ENCODE peak calls at places on chromosomes 13 and 19, in four cellular contexts. G is CD8-positive, alpha-beta T cell; B is CD8-positive, alpha-beta memory T cell; X is HAP-1. J is an unnamed sample. For H3K4me1, the result is how much of the 10 kb centered on the place peaks cover.

GRCh38 chr13:32501058-32501457 is 37.5 kb downstream of the N4BP2L2 start:
- DNase-seq in X (no peak), B (no peak), G (no peak), J (no peak)

GRCh38 chr13:34469212-34469983 is 472.7 kb upstream of the NBEA start:
- DNase-seq in B (no peak), G (no peak), X (no peak), J (no peak)

GRCh38 chr19:38848299-38849146 is 1.3 kb downstream of the HNRNPL start:
- DNase-seq in G (no peak), X (no peak), B (no peak), J (no peak)

GRCh38 chr19:37931941-37932655 is 25.1 kb downstream of the SIPA1L3 start:
- DNase-seq in B (no peak), X (peak), G (no peak), J (peak)

GRCh38 chr19:3196064-3196932 is 10.6 kb downstream of the NCLN start:
- DNase-seq in B (no peak), X (no peak), G (no peak), J (no peak)

GRCh38 chr13:26760835-26761582 is 423 bp upstream of the GPR12 start:
- DNase-seq in B (no peak), X (no peak), G (no peak), J (no peak)

GRCh38 chr19:43420954-43421353 is 6.3 kb downstream of the TEX101 start:
- DNase-seq in G (no peak), B (no peak), X (peak), J (no peak)

GRCh38 chr13:46355906-46356305 is 31.1 kb downstream of the RUBCNL start:
- DNase-seq in B (no peak), G (no peak), X (no peak), J (no peak)

GRCh38 chr19:4067396-4068057 is 828 bp upstream of the ZBTB7A start:
- DNase-seq in X (no peak), B (no peak), G (peak), J (no peak)

GRCh38 chr19:32201661-32202060 is 143.7 kb upstream of the ZNF507 start:
- DNase-seq in G (no peak), X (no peak), B (no peak), J (no peak)

GRCh38 chr19:35545855-35546381 is 492 bp downstream of the TMEM147 start:
- DNase-seq in G (peak), B (peak), X (peak), J (no peak)

GRCh38 chr19:16301999-16302694 is 22.5 kb upstream of the KLF2 start:
- DNase-seq in B (no peak), X (no peak), G (no peak), J (no peak)

GRCh38 chr13:94858856-94859811 is 146.8 kb upstream of the SOX21 start:
- DNase-seq in B (no peak), X (no peak), G (no peak), J (no peak)

GRCh38 chr19:16920816-16921529 is 32.2 kb downstream of the F2RL3 start:
- DNase-seq in X (no peak), B (no peak), G (no peak), J (no peak)

GRCh38 chr13:91405240-91405639 is 6.8 kb downstream of the GPC5 start:
- DNase-seq in G (no peak), B (no peak), X (no peak), J (no peak)

GRCh38 chr19:46426506-46427162 is 2.1 kb downstream of the PNMA8C start:
- DNase-seq in X (peak), G (no peak), B (no peak), J (no peak)

GRCh38 chr13:43122706-43123268 is 99.4 kb downstream of the DNAJC15 start:
- DNase-seq in G (no peak), X (no peak), B (no peak), J (no peak)

GRCh38 chr19:3243851-3244700 is 19.6 kb downstream of the CELF5 start:
- DNase-seq in X (peak), B (no peak), G (peak), J (no peak)

GRCh38 chr13:80340643-80341097 is 256 bp downstream of the SPRY2 start:
- DNase-seq in G (no peak), X (peak), B (peak), J (no peak)

GRCh38 chr13:57629391-57629804 is 2.1 kb upstream of the PCDH17 start:
- DNase-seq in X (no peak), B (no peak), G (no peak), J (no peak)

GRCh38 chr13:107276936-107277335 is 709.0 kb upstream of the ARGLU1 start:
- DNase-seq in G (no peak), B (no peak), X (no peak), J (no peak)

GRCh38 chr19:19539738-19540703 is 2.0 kb downstream of the CILP2 start:
- DNase-seq in G (peak), B (peak), X (no peak), J (no peak)

GRCh38 chr13:20391597-20392452 is 133.8 kb downstream of the CRYL1 start:
- DNase-seq in X (no peak), G (no peak), B (no peak), J (no peak)

GRCh38 chr19:48674216-48674809 is 1.5 kb upstream of the NTN5 start:
- DNase-seq in X (no peak), B (no peak), G (no peak), J (no peak)

GRCh38 chr13:63364159-63364558 is 1948.5 kb upstream of the PCDH20 start:
- DNase-seq in G (no peak), B (no peak), X (no peak), J (no peak)

GRCh38 chr13:109784590-109785140 is 1.7 kb downstream of the IRS2 start:
- DNase-seq in X (no peak), B (peak), G (peak), J (no peak)

GRCh38 chr19:32630338-32630737 is 44.6 kb downstream of the ANKRD27 start:
- DNase-seq in G (no peak), B (no peak), X (no peak), J (no peak)

GRCh38 chr19:35459414-35460082 is 11.5 kb downstream of the FFAR2 start:
- DNase-seq in G (no peak), B (no peak), X (no peak), J (no peak)

GRCh38 chr13:109782823-109783411 is 3.5 kb downstream of the IRS2 start:
- DNase-seq in B (peak), X (no peak), G (no peak), J (no peak)

GRCh38 chr13:69948016-69948415 is 159.6 kb upstream of the ATXN8OS start:
- DNase-seq in X (no peak), B (no peak), G (no peak), J (no peak)

GRCh38 chr13:34046457-34046856 is 228.5 kb downstream of the RFC3 start:
- DNase-seq in X (no peak), B (no peak), G (no peak), J (no peak)

GRCh38 chr13:99956473-99957349 is 14.9 kb downstream of the ZIC5 start:
- DNase-seq in X (no peak), G (no peak), B (no peak), J (no peak)

GRCh38 chr19:34963531-34964406 is at the start of gene ZNF792:
- DNase-seq in X (peak), B (peak), G (peak), J (peak)

GRCh38 chr19:16366056-16366432 is 41.4 kb downstream of the KLF2 start:
- DNase-seq in G (no peak), B (no peak), X (no peak), J (no peak)

GRCh38 chr19:5478241-5478924 is 23.2 kb downstream of the ZNRF4 start:
- DNase-seq in B (no peak), G (no peak), X (no peak), J (no peak)

GRCh38 chr19:4654437-4655361 is 15.4 kb downstream of the TNFAIP8L1 start:
- DNase-seq in X (no peak), B (no peak), G (no peak), J (no peak)

GRCh38 chr13:39968646-39969475 is 313.4 kb downstream of the COG6 start:
- DNase-seq in B (no peak), G (no peak), X (no peak), J (no peak)
- H3K4me1 ChIP-seq in B (under half), G (under half), X (under half), J (under half)

DNA sequence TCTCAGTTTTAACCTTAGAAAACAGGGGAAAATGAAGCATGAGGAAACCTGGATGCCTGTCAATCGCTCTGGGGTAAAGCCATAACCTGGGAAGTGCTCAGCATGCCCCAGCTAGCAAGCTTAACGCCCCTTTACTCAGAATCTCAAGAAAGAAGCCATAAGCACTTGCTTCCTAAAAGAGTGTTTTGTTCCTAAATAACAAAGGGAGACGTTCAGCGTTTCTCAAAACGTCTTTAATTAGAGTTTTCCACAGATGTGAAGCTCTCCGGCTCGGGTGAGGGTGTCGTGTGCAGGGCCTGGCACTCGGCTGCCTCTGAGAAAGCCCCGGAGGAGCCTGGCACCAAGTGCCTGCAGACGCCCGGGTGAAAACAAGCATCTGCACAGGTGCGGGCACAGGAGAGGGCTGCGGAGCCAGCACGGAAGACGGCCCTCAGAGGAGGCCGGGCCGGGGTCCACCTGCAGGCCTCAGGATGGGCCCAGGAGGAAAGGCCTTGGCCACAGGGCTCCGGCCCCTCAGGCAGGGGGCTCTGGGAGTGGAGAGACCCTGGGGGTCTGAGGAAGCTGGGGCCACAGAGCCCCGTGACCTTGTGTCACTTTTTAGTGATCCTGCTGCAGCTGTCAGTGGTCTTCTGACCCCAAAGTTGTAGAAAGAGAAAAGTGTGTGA is 6.2 kb downstream of the GAS6 start:
- DNase-seq in X (no peak), B (no peak), G (no peak), J (no peak)
- H3K4me1 ChIP-seq in X (under half), B (under half), G (under half), J (under half)

GRCh38 chr19:40804783-40805242 is 5.8 kb downstream of the EGLN2 start:
- DNase-seq in X (no peak), G (no peak), B (no peak), J (no peak)
- H3K4me1 ChIP-seq in X (under half), G (half or more), B (half or more), J (under half)

GRCh38 chr19:13055213-13056051 is 47.2 kb downstream of the LYL1 start:
- DNase-seq in B (no peak), X (no peak), G (no peak), J (no peak)
- H3K4me1 ChIP-seq in B (under half), X (under half), G (under half), J (under half)

GRCh38 chr19:2053601-2054389 is 2.8 kb upstream of the MKNK2 start:
- DNase-seq in B (no peak), G (no peak), X (no peak), J (no peak)

GRCh38 chr19:2056810-2057192 is 5.8 kb upstream of the MKNK2 start:
- DNase-seq in X (no peak), B (no peak), G (no peak), J (no peak)

GRCh38 chr19:2057484-2058469 is 6.7 kb upstream of the MKNK2 start:
- DNase-seq in G (no peak), B (no peak), X (no peak), J (no peak)

GRCh38 chr19:2054763-2055162 is 3.7 kb upstream of the MKNK2 start:
- DNase-seq in B (no peak), X (no peak), G (no peak), J (no peak)

GRCh38 chr19:2055871-2056809 is 5.1 kb upstream of the MKNK2 start:
- DNase-seq in X (no peak), B (no peak), G (no peak), J (no peak)
- H3K4me1 ChIP-seq in X (under half), B (half or more), G (half or more), J (under half)

GRCh38 chr13:98686281-98686680 is 66.2 kb downstream of the SLC15A1 start:
- DNase-seq in G (no peak), X (no peak), B (no peak), J (no peak)
- H3K4me1 ChIP-seq in G (under half), X (under half), B (under half), J (under half)

GRCh38 chr19:41894350-41894749 is 11.4 kb downstream of the ARHGEF1 start:
- DNase-seq in X (no peak), G (no peak), B (no peak), J (no peak)
- H3K4me1 ChIP-seq in X (under half), G (half or more), B (half or more), J (under half)

GRCh38 chr13:51241720-51242119 is 19.5 kb downstream of the FAM124A start:
- DNase-seq in B (no peak), G (no peak), X (no peak), J (no peak)

GRCh38 chr13:51240178-51240577 is 18.0 kb downstream of the FAM124A start:
- DNase-seq in G (no peak), X (no peak), B (no peak), J (no peak)

GRCh38 chr13:51243227-51243626 is 21.0 kb downstream of the FAM124A start:
- DNase-seq in B (no peak), X (peak), G (no peak), J (no peak)

GRCh38 chr13:51243832-51244231 is 21.6 kb downstream of the FAM124A start:
- DNase-seq in X (peak), B (no peak), G (no peak), J (peak)

GRCh38 chr13:51240888-51241475 is 18.8 kb downstream of the FAM124A start:
- DNase-seq in B (no peak), G (no peak), X (no peak), J (no peak)
- H3K4me1 ChIP-seq in B (under half), G (under half), X (under half), J (under half)